ENCODE peak calls at places on chromosomes 1 and 21, in six cellular contexts. C, S, F, R, M and L are unnamed samples.
A peak's percentile ranks its signal among the peaks of the same experiment; 100 is the strongest.

GRCh38 chr1:154856049-154856448 is 14.0 kb downstream of the KCNN3 start:
- DNase-seq in S (no peak), F (no peak), C (no peak), M (peak; percentile 53), R (no peak), L (no peak)

GRCh38 chr1:68196676-68197075 is 35.6 kb downstream of the WLS start:
- DNase-seq in S (no peak), M (no peak), R (no peak), C (no peak), F (no peak), L (no peak)

GRCh38 chr1:100302756-100303155 is 36.7 kb downstream of the RTCA start:
- DNase-seq in M (no peak), C (no peak), R (no peak), S (no peak), F (no peak), L (no peak)

GRCh38 chr1:54800041-54800898 is 853 bp downstream of the TTC22 start:
- DNase-seq in F (no peak), R (no peak), S (no peak), C (no peak), M (peak; percentile 71), L (peak; percentile 28)

GRCh38 chr1:52554756-52555155 is 1.9 kb upstream of the TUT4 start:
- DNase-seq in S (peak; percentile 42), M (peak; percentile 30), F (no peak), R (peak; percentile 31), C (no peak), L (no peak)

GRCh38 chr1:32195531-32195930 is 4.9 kb upstream of the CCDC28B start:
- DNase-seq in C (no peak), R (no peak), M (no peak), F (no peak), S (no peak), L (no peak)

GRCh38 chr1:22536506-22536905 is 26.8 kb upstream of the EPHA8 start:
- DNase-seq in F (no peak), S (no peak), C (no peak), R (peak; percentile 26), M (no peak), L (no peak)

GRCh38 chr1:222010306-222010705 is 268.4 kb upstream of the DUSP10 start:
- DNase-seq in M (no peak), S (no peak), R (no peak), C (no peak), F (no peak), L (no peak)

GRCh38 chr1:83934550-83934949 is 64.4 kb downstream of the TTLL7 start:
- DNase-seq in F (no peak), R (no peak), S (no peak), M (no peak), C (no peak), L (no peak)

GRCh38 chr21:35637431-35637830 is 422.9 kb downstream of the SETD4 start:
- DNase-seq in M (no peak), S (peak; percentile 76), F (no peak), C (no peak), R (peak; percentile 61), L (no peak)

GRCh38 chr1:150895618-150896017 is 8.7 kb downstream of the CTXND2 start:
- DNase-seq in R (peak; percentile 49), C (peak; percentile 58), F (no peak), S (peak; percentile 48), M (no peak), L (no peak)

GRCh38 chr1:30384286-30385245 is 338.8 kb downstream of the MATN1 start:
- DNase-seq in F (no peak), S (peak; percentile 59), R (no peak), C (no peak), M (no peak), L (no peak)

GRCh38 chr1:66132324-66132723 is 339.6 kb downstream of the PDE4B start:
- DNase-seq in R (peak; percentile 10), C (no peak), F (no peak), M (no peak), S (no peak), L (no peak)

GRCh38 chr1:59128784-59129227 is 168.1 kb upstream of the FGGY start:
- DNase-seq in S (peak; percentile 95), F (no peak), R (peak; percentile 44), M (peak; percentile 54), C (no peak), L (no peak)

GRCh38 chr1:154607084-154607747 is 770 bp downstream of the ADAR start:
- DNase-seq in R (peak; percentile 79), F (peak; percentile 13), C (no peak), S (peak; percentile 78), M (no peak), L (peak; percentile 63)

GRCh38 chr1:89780721-89781120 is 40.1 kb upstream of the LRRC8D start:
- DNase-seq in S (peak; percentile 56), R (peak; percentile 69), M (peak; percentile 32), F (peak; percentile 60), C (peak; percentile 39), L (no peak)

GRCh38 chr1:66758247-66758755 is 6.0 kb downstream of the DYNLT5 start:
- DNase-seq in R (peak; percentile 31), S (no peak), C (no peak), M (no peak), F (peak; percentile 87), L (no peak)

GRCh38 chr1:2558861-2559260 is 2.7 kb downstream of the TNFRSF14 start:
- DNase-seq in S (no peak), R (no peak), C (no peak), M (no peak), F (no peak), L (no peak)

GRCh38 chr1:2556277-2557145 is at the start of gene TNFRSF14:
- DNase-seq in R (peak; percentile 35), F (peak; percentile 70), C (no peak), S (peak; percentile 24), M (no peak), L (peak; percentile 65)

GRCh38 chr1:2557146-2558029 is 1.2 kb downstream of the TNFRSF14 start:
- DNase-seq in M (no peak), C (no peak), R (no peak), F (no peak), S (no peak), L (no peak)

GRCh38 chr1:2558420-2558819 is 2.2 kb downstream of the TNFRSF14 start:
- DNase-seq in F (no peak), S (no peak), M (no peak), R (no peak), C (no peak), L (no peak)

DNA sequence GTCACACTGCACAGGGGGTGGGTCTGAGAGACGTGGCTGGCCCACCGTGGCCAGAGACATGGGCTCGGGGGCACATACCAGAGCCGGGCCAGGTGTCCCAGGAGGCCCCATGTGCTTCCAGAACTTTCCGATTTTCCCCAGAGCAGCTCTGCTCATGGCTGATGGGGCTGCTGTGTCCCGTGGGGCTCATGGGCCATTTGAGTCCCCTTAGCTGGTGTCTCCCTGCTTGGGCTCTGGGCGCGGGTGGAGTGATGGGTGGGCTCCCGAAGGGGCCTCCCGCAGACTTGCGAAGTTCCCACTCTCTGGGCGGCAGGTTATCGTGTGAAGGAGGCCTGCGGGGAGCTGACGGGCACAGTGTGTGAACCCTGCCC is 1.8 kb downstream of the TNFRSF14 start:
- DNase-seq in R (no peak), S (no peak), F (no peak), M (no peak), C (no peak), L (no peak)
- H3K27ac ChIP-seq in R (no peak overlapping the region), S (no peak overlapping the region), F (no peak overlapping the region), M (no peak overlapping the region), C (no peak overlapping the region), L (no peak overlapping the region)

GRCh38 chr1:10677508-10678364 is 118.7 kb downstream of the CASZ1 start:
- DNase-seq in C (no peak), R (no peak), F (no peak), S (no peak), M (peak; percentile 60), L (no peak)

GRCh38 chr1:10679521-10680220 is 116.8 kb downstream of the CASZ1 start:
- DNase-seq in R (peak; percentile 62), M (peak; percentile 98), S (peak; percentile 84), F (peak; percentile 40), C (peak; percentile 65), L (no peak)

GRCh38 chr1:10678852-10679251 is 117.6 kb downstream of the CASZ1 start:
- DNase-seq in M (no peak), C (no peak), F (no peak), S (no peak), R (no peak), L (no peak)

GRCh38 chr1:10676987-10677386 is 119.5 kb downstream of the CASZ1 start:
- DNase-seq in S (no peak), M (no peak), C (no peak), R (no peak), F (no peak), L (no peak)

DNA sequence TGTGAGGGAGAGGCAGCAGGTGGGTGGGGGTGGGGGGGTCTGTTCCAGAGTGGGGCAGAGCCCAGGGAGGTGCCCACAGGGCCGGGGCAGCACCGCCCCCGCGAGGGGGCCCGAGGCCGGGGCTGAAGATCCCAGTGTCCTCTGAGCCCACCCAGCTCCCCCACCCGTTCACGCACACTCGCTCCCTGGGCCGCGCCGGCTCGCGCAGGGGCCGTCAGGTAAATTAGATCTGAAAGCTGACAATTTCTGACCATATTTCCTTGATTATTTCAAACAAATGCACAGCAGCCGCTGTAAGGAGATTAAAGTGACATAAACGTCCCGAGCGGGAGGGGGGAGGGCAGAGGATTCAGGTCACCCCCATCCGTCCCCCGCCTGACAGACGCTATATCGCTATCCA is 118.1 kb downstream of the CASZ1 start:
- DNase-seq in M (no peak), C (no peak), F (no peak), R (no peak), S (no peak), L (no peak)
- H3K4me1 ChIP-seq in M (peaks cover 38% of the 10 kb centered on the region), C (no peaks in the 10 kb centered on the region), F (no peaks in the 10 kb centered on the region), R (peaks cover 3% of the 10 kb centered on the region), S (no peaks in the 10 kb centered on the region), L (peaks cover 5% of the 10 kb centered on the region)

DNA sequence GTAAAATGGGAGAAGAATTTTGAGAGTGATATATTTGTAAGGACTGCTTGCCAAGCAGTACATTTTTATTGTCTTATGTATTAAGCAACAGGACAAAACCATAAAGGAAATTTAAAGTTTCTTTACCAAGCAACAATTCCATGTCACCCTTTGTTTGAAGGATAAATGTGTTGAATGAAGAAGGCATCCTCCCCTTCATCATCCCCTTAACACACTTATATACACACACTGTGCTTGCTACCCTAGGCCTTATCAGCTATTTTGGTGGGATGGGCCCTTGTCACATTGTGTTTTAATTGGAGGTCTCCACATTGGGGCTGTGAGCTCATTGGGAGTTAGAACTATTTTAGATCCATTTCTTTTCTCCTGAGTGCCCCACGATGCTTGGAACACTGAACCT is 1.9 kb downstream of the VANGL1 start:
- DNase-seq in M (no peak), S (no peak), C (no peak), R (no peak), F (no peak), L (no peak)
- H3K27ac ChIP-seq in M (no peak overlapping the region), S (no peak overlapping the region), C (no peak overlapping the region), R (no peak overlapping the region), F (no peak overlapping the region), L (no peak overlapping the region)

DNA sequence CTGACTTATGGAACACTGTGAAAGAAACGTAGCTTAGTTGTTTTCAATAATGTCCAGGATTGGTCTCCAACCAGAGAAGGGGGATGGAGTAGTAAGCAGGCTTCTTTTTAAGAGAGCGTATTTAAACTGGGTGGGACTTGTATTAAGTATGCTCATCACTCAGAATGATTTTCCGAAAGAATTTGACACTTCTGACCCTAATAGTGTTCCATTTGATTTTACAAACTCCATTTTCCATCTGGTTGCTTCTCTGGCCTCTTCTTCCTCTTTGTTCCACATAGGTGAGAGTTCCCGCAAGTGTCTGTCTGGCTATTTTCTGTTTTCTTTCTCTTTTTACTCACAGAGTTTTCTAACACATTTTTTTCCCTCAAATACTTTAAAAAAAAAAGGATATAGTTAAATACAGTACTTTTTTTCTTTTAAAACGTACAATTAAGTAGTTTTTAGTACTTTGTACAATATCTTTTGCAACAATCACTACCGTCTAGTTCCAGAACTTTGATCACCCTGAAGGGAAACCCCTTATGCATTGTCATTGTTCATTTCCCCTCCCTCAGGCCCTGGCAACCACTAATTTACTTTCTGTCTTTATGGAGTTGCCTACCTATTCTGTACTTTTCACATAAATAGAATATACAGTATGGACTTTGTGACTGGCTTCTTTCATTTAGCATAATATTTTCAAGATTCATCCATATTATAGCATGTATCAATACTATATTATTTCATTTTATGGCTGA is 67.0 kb downstream of the RASAL2 start:
- DNase-seq in R (no peak), M (no peak), F (no peak), C (no peak), S (no peak), L (no peak)
- H3K4me1 ChIP-seq in R (no peaks in the 10 kb centered on the region), M (peaks cover 14% of the 10 kb centered on the region), F (no peaks in the 10 kb centered on the region), C (no peaks in the 10 kb centered on the region), S (no peaks in the 10 kb centered on the region), L (no peaks in the 10 kb centered on the region)